ENCODE peak calls at places on chromosome 12, in four cellular contexts. One of them, this sample, is unnamed.

GRCh38 chr12:57769594-57769993 is 2.3 kb downstream of the METTL1 start:
- DNase-seq in M059J: no peak
- DNase-seq in LoVo: no peak
- DNase-seq in NCI-H526 treated with DMSO at 0.1 percent for 48 hours: no peak
- DNase-seq in this sample: no peak

GRCh38 chr12:95908573-95908972 is 33.8 kb downstream of the CCDC38 start:
- DNase-seq in M059J: peak
- DNase-seq in LoVo: no peak
- DNase-seq in NCI-H526 treated with DMSO at 0.1 percent for 48 hours: no peak
- DNase-seq in this sample: no peak

GRCh38 chr12:124044021-124044420 is 71.0 kb downstream of the ZNF664 start:
- DNase-seq in M059J: no peak
- DNase-seq in LoVo: no peak
- DNase-seq in NCI-H526 treated with DMSO at 0.1 percent for 48 hours: no peak
- DNase-seq in this sample: no peak

GRCh38 chr12:54463034-54463433 is 10.4 kb downstream of the GTSF1 start:
- DNase-seq in M059J: peak
- DNase-seq in LoVo: no peak
- DNase-seq in NCI-H526 treated with DMSO at 0.1 percent for 48 hours: no peak
- DNase-seq in this sample: no peak

GRCh38 chr12:58364389-58365086 is 423.2 kb downstream of the ATP23 start:
- DNase-seq in M059J: peak
- DNase-seq in LoVo: peak
- DNase-seq in NCI-H526 treated with DMSO at 0.1 percent for 48 hours: no peak
- DNase-seq in this sample: no peak

GRCh38 chr12:65505321-65506121 is 227.0 kb downstream of the MSRB3 start:
- DNase-seq in M059J: no peak
- DNase-seq in LoVo: no peak
- DNase-seq in NCI-H526 treated with DMSO at 0.1 percent for 48 hours: no peak
- DNase-seq in this sample: no peak

GRCh38 chr12:12214201-12214600 is 52.6 kb downstream of the LRP6 start:
- DNase-seq in M059J: no peak
- DNase-seq in LoVo: no peak
- DNase-seq in NCI-H526 treated with DMSO at 0.1 percent for 48 hours: no peak
- DNase-seq in this sample: no peak

GRCh38 chr12:130016194-130016593 is 112.4 kb upstream of the TMEM132D start:
- DNase-seq in M059J: no peak
- DNase-seq in LoVo: no peak
- DNase-seq in NCI-H526 treated with DMSO at 0.1 percent for 48 hours: no peak
- DNase-seq in this sample: no peak

GRCh38 chr12:49867580-49868341 is 24.9 kb upstream of the BCDIN3D start:
- DNase-seq in M059J: peak
- DNase-seq in LoVo: peak
- DNase-seq in NCI-H526 treated with DMSO at 0.1 percent for 48 hours: no peak
- DNase-seq in this sample: no peak

GRCh38 chr12:97805086-97805485 is 342.5 kb downstream of the RMST start:
- DNase-seq in M059J: no peak
- DNase-seq in LoVo: no peak
- DNase-seq in NCI-H526 treated with DMSO at 0.1 percent for 48 hours: peak
- DNase-seq in this sample: no peak

GRCh38 chr12:82479511-82479910 is 121.2 kb downstream of the METTL25 start:
- DNase-seq in M059J: peak
- DNase-seq in LoVo: no peak
- DNase-seq in NCI-H526 treated with DMSO at 0.1 percent for 48 hours: no peak
- DNase-seq in this sample: no peak

GRCh38 chr12:5944688-5945070 is 380 bp downstream of the ANO2 start:
- DNase-seq in M059J: no peak
- DNase-seq in LoVo: no peak
- DNase-seq in NCI-H526 treated with DMSO at 0.1 percent for 48 hours: peak
- DNase-seq in this sample: no peak

GRCh38 chr12:62711626-62712305 is 223.2 kb downstream of the PPM1H start:
- DNase-seq in M059J: no peak
- DNase-seq in LoVo: no peak
- DNase-seq in NCI-H526 treated with DMSO at 0.1 percent for 48 hours: no peak
- DNase-seq in this sample: no peak

GRCh38 chr12:104022816-104023215 is 27.2 kb downstream of the GLT8D2 start:
- DNase-seq in M059J: no peak
- DNase-seq in LoVo: no peak
- DNase-seq in NCI-H526 treated with DMSO at 0.1 percent for 48 hours: no peak
- DNase-seq in this sample: no peak

GRCh38 chr12:67154876-67155275 is 114.3 kb upstream of the CAND1 start:
- DNase-seq in M059J: no peak
- DNase-seq in LoVo: no peak
- DNase-seq in NCI-H526 treated with DMSO at 0.1 percent for 48 hours: no peak
- DNase-seq in this sample: no peak

GRCh38 chr12:80708535-80709328 is 1.3 kb downstream of the MYF6 start:
- DNase-seq in M059J: no peak
- DNase-seq in LoVo: no peak
- DNase-seq in NCI-H526 treated with DMSO at 0.1 percent for 48 hours: no peak
- DNase-seq in this sample: no peak

GRCh38 chr12:64102339-64102738 is 119.8 kb downstream of the KICS2 start:
- DNase-seq in M059J: peak
- DNase-seq in LoVo: no peak
- DNase-seq in NCI-H526 treated with DMSO at 0.1 percent for 48 hours: no peak
- DNase-seq in this sample: no peak

GRCh38 chr12:23559268-23559753 is 390.2 kb downstream of the SOX5 start:
- DNase-seq in M059J: no peak
- DNase-seq in LoVo: no peak
- DNase-seq in NCI-H526 treated with DMSO at 0.1 percent for 48 hours: no peak
- DNase-seq in this sample: no peak

GRCh38 chr12:124545508-124546418 is 21.6 kb downstream of the NCOR2 start:
- DNase-seq in M059J: no peak
- DNase-seq in LoVo: no peak
- DNase-seq in NCI-H526 treated with DMSO at 0.1 percent for 48 hours: no peak
- DNase-seq in this sample: no peak

GRCh38 chr12:9870311-9870866 is 1.2 kb upstream of the CLEC2B start:
- DNase-seq in M059J: peak
- DNase-seq in LoVo: no peak
- DNase-seq in NCI-H526 treated with DMSO at 0.1 percent for 48 hours: no peak
- DNase-seq in this sample: no peak

GRCh38 chr12:47377414-47378221 is 297.9 kb upstream of the AMIGO2 start:
- DNase-seq in M059J: peak
- DNase-seq in LoVo: no peak
- DNase-seq in NCI-H526 treated with DMSO at 0.1 percent for 48 hours: no peak
- DNase-seq in this sample: no peak

GRCh38 chr12:116977465-116978380 is 67.0 kb downstream of the FBXW8 start:
- DNase-seq in M059J: peak
- DNase-seq in LoVo: no peak
- DNase-seq in NCI-H526 treated with DMSO at 0.1 percent for 48 hours: no peak
- DNase-seq in this sample: no peak

GRCh38 chr12:120039711-120040110 is 50.7 kb downstream of the BICDL1 start:
- DNase-seq in M059J: no peak
- DNase-seq in LoVo: no peak
- DNase-seq in NCI-H526 treated with DMSO at 0.1 percent for 48 hours: no peak
- DNase-seq in this sample: no peak

GRCh38 chr12:94545937-94546771 is 86.5 kb upstream of the CEP83 start:
- DNase-seq in M059J: peak
- DNase-seq in LoVo: peak
- DNase-seq in NCI-H526 treated with DMSO at 0.1 percent for 48 hours: peak
- DNase-seq in this sample: peak

GRCh38 chr12:116861331-116861730 is 19.9 kb downstream of the HRK start:
- DNase-seq in M059J: peak
- DNase-seq in LoVo: no peak
- DNase-seq in NCI-H526 treated with DMSO at 0.1 percent for 48 hours: no peak
- DNase-seq in this sample: no peak

GRCh38 chr12:62192486-62193250 is 67.5 kb upstream of the USP15 start:
- DNase-seq in M059J: peak
- DNase-seq in LoVo: peak
- DNase-seq in NCI-H526 treated with DMSO at 0.1 percent for 48 hours: peak
- DNase-seq in this sample: peak

GRCh38 chr12:1305063-1305434 is 289.3 kb downstream of the FBXL14 start:
- DNase-seq in M059J: no peak
- DNase-seq in LoVo: no peak
- DNase-seq in NCI-H526 treated with DMSO at 0.1 percent for 48 hours: no peak
- DNase-seq in this sample: no peak

GRCh38 chr12:597926-598568 is 65.2 kb downstream of the NINJ2 start:
- DNase-seq in M059J: no peak
- DNase-seq in LoVo: no peak
- DNase-seq in NCI-H526 treated with DMSO at 0.1 percent for 48 hours: no peak
- DNase-seq in this sample: no peak

GRCh38 chr12:11944321-11944720 is 126.4 kb upstream of the BCL2L14 start:
- DNase-seq in M059J: no peak
- DNase-seq in LoVo: no peak
- DNase-seq in NCI-H526 treated with DMSO at 0.1 percent for 48 hours: no peak
- DNase-seq in this sample: no peak

GRCh38 chr12:52800259-52800917 is 4.5 kb upstream of the KRT3 start:
- DNase-seq in M059J: no peak
- DNase-seq in LoVo: no peak
- DNase-seq in NCI-H526 treated with DMSO at 0.1 percent for 48 hours: no peak
- DNase-seq in this sample: no peak

GRCh38 chr12:188910-189621 is 24.9 kb downstream of the SLC6A12 start:
- DNase-seq in M059J: peak
- DNase-seq in LoVo: peak
- DNase-seq in NCI-H526 treated with DMSO at 0.1 percent for 48 hours: peak
- DNase-seq in this sample: peak